ENCODE peak calls at places on chromosomes 7 and 10, in nine cellular contexts. Y, B, Q, V, O, Z, U, T and X are unnamed samples. For H3K4me1, the result is how much of the 10 kb centered on the place peaks cover.

GRCh38 chr7:14902589-14902963 is at the start of gene DGKB:
- DNase-seq in T (peak), U (no peak), Z (no peak), Y (no peak), V (no peak), B (no peak), Q (peak), O (no peak), X (no peak)

GRCh38 chr7:76257973-76258372 is 44.5 kb upstream of the HSPB1 start:
- DNase-seq in Z (no peak), V (no peak), U (no peak), Q (no peak), T (no peak), O (no peak), Y (no peak), B (no peak), X (no peak)

GRCh38 chr10:85864866-85865526 is 501.6 kb downstream of the GRID1 start:
- DNase-seq in B (no peak), T (no peak), Z (no peak), Y (no peak), V (no peak), U (no peak), O (no peak), Q (no peak), X (no peak)

GRCh38 chr7:12851142-12851541 is 163.7 kb downstream of the ARL4A start:
- DNase-seq in V (no peak), Z (no peak), B (no peak), U (no peak), Q (no peak), T (no peak), O (no peak), Y (no peak), X (no peak)

GRCh38 chr7:29039747-29040569 is 81.8 kb upstream of the TRIL start:
- DNase-seq in O (no peak), Y (no peak), U (no peak), V (no peak), Q (no peak), T (no peak), Z (no peak), B (no peak), X (no peak)

GRCh38 chr10:118799779-118800178 is 45.0 kb upstream of the CACUL1 start:
- DNase-seq in Z (no peak), U (no peak), V (no peak), B (no peak), Q (no peak), O (no peak), Y (no peak), T (no peak), X (no peak)

GRCh38 chr7:85705076-85705475 is 518.2 kb upstream of the SEMA3D start:
- DNase-seq in Z (no peak), B (no peak), U (no peak), Y (no peak), Q (no peak), T (no peak), V (no peak), O (no peak), X (no peak)

GRCh38 chr7:76047305-76047810 is 442 bp downstream of the STYXL1 start:
- DNase-seq in Q (no peak), V (no peak), Y (no peak), U (no peak), T (no peak), B (no peak), O (no peak), Z (no peak), X (no peak)

GRCh38 chr7:16638282-16639265 is 7.0 kb downstream of the ANKMY2 start:
- DNase-seq in Y (no peak), U (no peak), Z (no peak), V (no peak), B (no peak), T (no peak), Q (no peak), O (no peak), X (no peak)

GRCh38 chr7:89495704-89496103 is 658.6 kb upstream of the STEAP1 start:
- DNase-seq in Q (no peak), T (no peak), U (no peak), Z (no peak), Y (no peak), V (no peak), B (no peak), O (no peak), X (no peak)

GRCh38 chr10:49172204-49173132 is 15.7 kb downstream of the TMEM273 start:
- DNase-seq in V (no peak), Q (no peak), Z (no peak), B (no peak), Y (peak), U (no peak), O (no peak), T (no peak), X (no peak)

GRCh38 chr10:2150315-2150714 is 413.0 kb upstream of the ADARB2 start:
- DNase-seq in T (no peak), B (no peak), Z (no peak), U (no peak), O (no peak), Q (no peak), Y (no peak), V (no peak), X (no peak)

DNA sequence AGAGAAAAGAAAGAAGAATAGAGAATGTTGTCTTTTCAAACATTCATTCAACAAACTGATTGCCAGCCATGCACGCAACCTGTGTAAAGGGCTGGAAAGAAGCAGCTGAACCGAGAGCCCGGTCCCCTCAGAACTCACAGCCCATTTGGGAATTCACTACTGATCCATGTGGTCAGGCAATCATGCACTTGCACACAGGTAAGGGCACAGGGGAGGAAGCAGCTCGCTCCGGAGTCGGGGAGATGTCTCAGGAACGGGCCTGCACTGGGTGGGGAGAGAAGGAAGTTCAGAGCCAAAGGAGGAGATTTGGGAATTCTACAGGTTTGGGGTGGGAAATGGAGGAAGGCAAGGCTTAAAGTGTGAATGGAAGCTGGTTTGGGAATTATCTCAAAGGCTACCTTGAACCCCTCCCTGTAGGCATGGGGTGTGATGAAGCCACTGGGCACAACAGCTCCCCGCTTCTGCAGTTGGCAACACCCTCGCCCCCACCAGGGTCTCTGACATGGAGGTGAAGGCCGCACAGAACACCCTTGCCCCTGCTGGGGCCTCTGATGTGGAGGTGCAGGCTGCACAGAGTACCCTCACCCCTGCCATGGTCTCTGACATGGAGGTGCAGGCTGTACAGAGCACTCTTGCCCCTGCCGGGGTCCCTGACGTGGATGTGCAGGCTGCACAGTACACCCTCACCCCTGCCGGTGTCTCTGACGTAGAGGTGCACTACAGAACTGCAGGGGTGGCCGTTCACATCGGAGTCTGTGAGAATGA is 194.4 kb upstream of the RNF32 start:
- DNase-seq in O (no peak), T (no peak), U (no peak), B (no peak), Z (no peak), Q (no peak), Y (no peak), V (no peak), X (no peak)
- H3K27ac ChIP-seq in O (no peak), T (no peak), U (no peak), B (no peak), Z (no peak), Q (no peak), Y (no peak), V (no peak), X (no peak)

DNA sequence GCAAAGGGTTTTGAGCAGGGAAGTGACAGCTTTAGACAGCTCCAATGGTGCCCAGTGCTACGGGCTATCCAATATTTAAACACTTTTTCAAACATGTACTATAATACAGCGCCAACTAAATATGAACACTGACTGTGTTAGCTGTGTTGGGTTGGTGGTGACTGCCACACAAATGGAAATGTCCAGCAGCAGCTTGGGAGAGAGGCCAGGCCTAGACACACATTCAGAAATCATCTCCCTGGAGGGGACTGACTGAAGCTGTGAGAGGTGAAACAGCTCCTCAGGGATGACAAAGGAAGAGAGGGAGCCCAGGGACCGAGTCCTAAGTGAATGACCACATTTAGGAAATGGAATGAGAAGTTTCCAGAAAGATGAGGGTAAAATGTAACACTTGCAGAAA is 115.8 kb downstream of the UBE2H start:
- DNase-seq in T (no peak), Q (no peak), Z (no peak), V (no peak), U (no peak), O (no peak), Y (no peak), B (no peak), X (no peak)
- H3K4me1 ChIP-seq in T (under half), Q (half or more), Z (under half), V (under half), U (under half), O (under half), Y (under half), B (under half), X (under half)

GRCh38 chr10:69819713-69820506 is 18.2 kb downstream of the COL13A1 start:
- DNase-seq in Q (no peak), B (no peak), T (no peak), U (no peak), Y (no peak), V (no peak), O (no peak), Z (no peak), X (no peak)
- H3K27ac ChIP-seq in Q (no peak), B (no peak), T (no peak), U (no peak), Y (no peak), V (no peak), O (no peak), Z (no peak), X (no peak)

GRCh38 chr10:124671486-124672075 is 72.6 kb downstream of the FAM53B start:
- DNase-seq in B (peak), Q (peak), Y (no peak), O (peak), V (no peak), Z (no peak), T (peak), U (no peak), X (peak)
- H3K4me1 ChIP-seq in B (half or more), Q (half or more), Y (under half), O (under half), V (under half), Z (under half), T (half or more), U (half or more), X (half or more)

DNA sequence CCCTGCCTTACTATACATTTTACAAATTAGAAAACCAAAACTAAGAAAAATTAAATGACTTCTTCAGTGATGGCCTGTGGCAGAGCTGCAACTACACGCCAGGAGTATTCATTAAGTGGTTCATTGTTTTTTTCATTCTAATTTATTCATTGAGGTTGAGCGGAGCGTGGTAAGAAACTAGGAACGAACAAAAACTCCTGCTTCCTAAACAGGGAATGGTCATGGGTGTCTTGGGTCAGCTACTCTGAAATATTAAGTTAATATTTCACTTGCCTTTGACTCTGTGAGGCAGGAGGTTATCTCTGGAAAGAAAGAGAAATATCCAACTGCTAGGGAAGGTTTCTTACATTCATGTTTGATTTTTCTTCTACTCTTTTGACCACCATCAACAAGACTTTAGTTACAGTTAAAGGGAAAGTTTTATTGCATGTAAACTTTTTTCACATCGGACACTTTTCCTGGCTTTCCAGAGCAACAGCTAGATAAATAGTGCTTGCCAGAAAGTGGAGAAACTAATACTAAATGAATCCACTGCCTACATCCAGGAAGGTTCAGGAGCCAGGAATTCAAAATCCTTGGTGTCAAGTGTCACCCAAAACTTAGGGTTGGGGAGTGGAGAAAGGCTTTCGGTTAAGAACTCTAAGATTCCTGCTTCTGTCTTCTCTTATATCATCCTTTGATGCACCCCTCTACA is 892 bp upstream of the GNG11 start:
- DNase-seq in U (no peak), Z (no peak), B (no peak), Y (no peak), V (no peak), Q (no peak), T (no peak), O (no peak), X (no peak)
- H3K27ac ChIP-seq in U (no peak), Z (peak), B (no peak), Y (peak), V (peak), Q (peak), T (peak), O (peak), X (peak)

GRCh38 chr7:44101304-44101965 is 2.7 kb upstream of the AEBP1 start:
- DNase-seq in O (peak), Q (peak), Z (no peak), U (no peak), T (no peak), Y (no peak), V (no peak), B (no peak), X (no peak)
- H3K4me1 ChIP-seq in O (under half), Q (under half), Z (under half), U (under half), T (under half), Y (under half), V (under half), B (under half), X (under half)

DNA sequence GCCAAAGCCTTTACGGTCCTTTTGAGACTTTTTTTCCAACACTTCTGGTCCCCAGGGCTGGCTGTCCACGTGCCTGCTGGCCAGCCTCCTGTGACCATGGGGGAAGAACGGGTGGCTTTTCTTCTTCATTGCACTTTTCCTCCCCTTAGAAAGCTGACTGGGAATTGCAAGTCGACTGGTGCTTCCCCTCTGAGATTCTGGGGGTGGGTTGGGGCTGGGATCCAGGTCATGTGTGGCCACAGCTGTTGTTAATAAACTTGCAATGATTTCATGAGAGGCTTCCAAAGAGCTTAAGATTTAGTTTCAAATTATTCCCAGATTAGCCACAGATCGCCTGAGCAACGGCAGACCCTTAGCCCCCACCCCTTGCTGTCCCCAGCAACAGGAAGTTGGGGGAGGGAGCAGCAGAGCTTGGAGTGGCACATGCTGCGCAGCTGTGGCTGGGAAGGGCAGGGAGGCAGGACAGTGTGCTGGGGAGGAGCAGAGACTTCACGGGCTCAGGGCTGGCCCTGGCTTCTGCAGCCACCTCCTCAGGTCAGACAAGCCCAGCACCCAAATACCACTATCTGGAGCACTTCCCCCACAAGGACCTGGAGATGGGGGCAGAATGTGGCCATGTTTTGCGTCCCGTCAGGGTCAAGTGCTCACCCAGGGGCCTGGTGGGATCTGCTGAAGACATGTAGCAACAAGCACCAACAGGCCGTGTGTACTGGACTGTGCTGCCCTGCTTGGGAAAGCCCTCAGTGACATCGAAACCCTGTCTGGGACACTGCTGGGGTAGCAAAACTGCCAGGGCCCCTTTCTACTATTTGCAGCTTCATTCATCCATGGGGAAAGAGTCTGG is 147.1 kb downstream of the RNF216 start:
- DNase-seq in U (no peak), O (peak), V (peak), Q (peak), Z (peak), T (peak), Y (peak), B (no peak), X (no peak)
- H3K27ac ChIP-seq in U (no peak), O (peak), V (peak), Q (peak), Z (peak), T (peak), Y (peak), B (peak), X (peak)

GRCh38 chr7:118286131-118286530 is 61.6 kb downstream of the ANKRD7 start:
- DNase-seq in Z (no peak), U (no peak), B (no peak), Y (no peak), V (no peak), T (no peak), O (peak), Q (no peak), X (no peak)
- H3K4me1 ChIP-seq in Z (under half), U (under half), B (under half), Y (under half), V (under half), T (under half), O (under half), Q (under half), X (under half)